ENCODE peak calls at places on chromosome 9, in six cellular contexts. D is sigmoid colon, V is transverse colon, K is prostate gland, W is GM12892, X is HCT116. H is an unnamed sample.

GRCh38 chr9:16519001-16519400 is 351.5 kb downstream of the BNC2 start:
- DNase-seq in W (no peak), K (no peak), V (no peak), D (no peak), X (no peak), H (no peak)

GRCh38 chr9:77211561-77211960 is 34.2 kb downstream of the VPS13A start:
- DNase-seq in W (no peak), K (no peak), V (no peak), D (no peak), X (no peak), H (no peak)

GRCh38 chr9:346114-346513 is 131.4 kb downstream of the DOCK8 start:
- DNase-seq in D (no peak), K (no peak), W (no peak), V (no peak), X (no peak), H (no peak)

GRCh38 chr9:12874395-12874794 is 99.6 kb downstream of the LURAP1L start:
- DNase-seq in X (no peak), D (no peak), V (no peak), W (no peak), K (no peak), H (no peak)

GRCh38 chr9:385818-386398 is 171.2 kb downstream of the DOCK8 start:
- DNase-seq in K (peak; percentile 48), X (peak; percentile 52), D (peak; percentile 69), W (no peak), V (peak; percentile 51), H (peak; percentile 15)

GRCh38 chr9:93136011-93136440 is 2.0 kb upstream of the NINJ1 start:
- DNase-seq in K (peak; percentile 62), W (no peak), X (no peak), V (no peak), D (peak; percentile 68), H (no peak)

GRCh38 chr9:37104183-37104889 is 16.0 kb upstream of the ZCCHC7 start:
- DNase-seq in V (no peak), X (no peak), D (no peak), K (no peak), W (no peak), H (no peak)

GRCh38 chr9:98538626-98539031 is 170.1 kb downstream of the GABBR2 start:
- DNase-seq in K (no peak), D (no peak), X (no peak), W (no peak), V (no peak), H (no peak)

GRCh38 chr9:129609486-129610192 is 11.3 kb downstream of the C9orf50 start:
- DNase-seq in W (peak; percentile 70), D (no peak), X (no peak), K (peak; percentile 40), V (peak; percentile 76), H (no peak)

GRCh38 chr9:119968837-119969707 is 599.8 kb upstream of the BRINP1 start:
- DNase-seq in X (peak; percentile 16), W (peak; percentile 37), V (peak; percentile 63), K (peak; percentile 75), D (peak; percentile 83), H (no peak)

GRCh38 chr9:1871486-1872181 is 143.5 kb upstream of the SMARCA2 start:
- DNase-seq in V (no peak), D (no peak), W (no peak), X (no peak), K (no peak), H (no peak)

DNA sequence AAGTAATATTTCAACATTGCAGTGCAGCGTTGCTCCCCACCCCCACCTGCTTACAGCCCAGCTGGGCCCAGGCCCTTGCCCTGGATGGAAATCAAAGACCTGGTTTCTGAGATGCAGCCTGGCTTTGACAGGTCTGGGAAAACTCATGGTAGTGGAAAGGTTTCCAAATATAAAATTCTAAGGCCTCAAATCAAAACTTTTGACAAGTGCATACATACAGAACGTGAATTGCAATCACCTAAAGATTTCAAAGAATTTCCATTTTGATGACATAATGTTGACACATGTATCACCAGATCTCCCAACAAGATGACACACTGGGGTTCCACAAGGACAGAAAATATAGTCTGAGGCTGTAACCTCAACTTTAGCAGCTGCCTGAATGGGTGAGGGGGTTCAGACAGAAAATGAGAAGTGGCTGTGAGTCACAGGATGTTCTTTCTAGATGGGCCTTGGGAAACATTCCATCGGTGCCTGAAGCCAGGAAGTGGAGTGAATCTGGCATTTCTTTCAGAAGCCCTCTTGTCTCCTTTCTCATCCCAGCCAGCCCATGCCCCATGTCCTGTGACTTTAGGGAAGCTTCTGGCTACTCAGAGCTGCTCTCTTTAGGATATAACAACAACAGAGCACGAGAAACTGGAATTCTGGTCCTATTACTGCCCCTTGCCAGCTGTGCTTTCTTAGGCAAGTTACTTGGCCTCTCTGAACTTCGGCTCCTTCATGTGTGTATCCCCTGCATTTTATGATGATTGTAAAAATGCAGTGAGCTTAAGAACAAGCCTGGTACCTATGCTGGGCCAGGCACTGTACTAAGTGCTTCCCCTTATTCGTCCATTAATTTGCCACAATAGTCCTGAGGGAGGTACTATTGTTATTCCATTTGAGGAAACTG is 54.8 kb downstream of the ABCA1 start:
- DNase-seq in K (no peak), W (no peak), X (no peak), V (peak; percentile 28), D (peak; percentile 85), H (peak; percentile 48)
- TF ChIP-seq POLR2AphosphoS5 in K (peak; percentile 12), W (no peak), X (no peak), V (no peak), D (peak; percentile 75), H (no peak)

GRCh38 chr9:128008171-128008570 is 27.4 kb upstream of the EEIG1 start:
- DNase-seq in K (no peak), D (no peak), W (no peak), V (no peak), X (no peak), H (no peak)

GRCh38 chr9:128009639-128010038 is 28.9 kb upstream of the EEIG1 start:
- DNase-seq in W (no peak), D (no peak), X (no peak), V (no peak), K (no peak), H (no peak)

GRCh38 chr9:128005938-128006337 is 25.1 kb upstream of the EEIG1 start:
- DNase-seq in X (no peak), K (no peak), W (no peak), D (peak; percentile 75), V (no peak), H (no peak)

GRCh38 chr9:128006360-128007024 is 25.7 kb upstream of the EEIG1 start:
- DNase-seq in W (no peak), K (peak; percentile 42), X (no peak), V (no peak), D (no peak), H (no peak)

DNA sequence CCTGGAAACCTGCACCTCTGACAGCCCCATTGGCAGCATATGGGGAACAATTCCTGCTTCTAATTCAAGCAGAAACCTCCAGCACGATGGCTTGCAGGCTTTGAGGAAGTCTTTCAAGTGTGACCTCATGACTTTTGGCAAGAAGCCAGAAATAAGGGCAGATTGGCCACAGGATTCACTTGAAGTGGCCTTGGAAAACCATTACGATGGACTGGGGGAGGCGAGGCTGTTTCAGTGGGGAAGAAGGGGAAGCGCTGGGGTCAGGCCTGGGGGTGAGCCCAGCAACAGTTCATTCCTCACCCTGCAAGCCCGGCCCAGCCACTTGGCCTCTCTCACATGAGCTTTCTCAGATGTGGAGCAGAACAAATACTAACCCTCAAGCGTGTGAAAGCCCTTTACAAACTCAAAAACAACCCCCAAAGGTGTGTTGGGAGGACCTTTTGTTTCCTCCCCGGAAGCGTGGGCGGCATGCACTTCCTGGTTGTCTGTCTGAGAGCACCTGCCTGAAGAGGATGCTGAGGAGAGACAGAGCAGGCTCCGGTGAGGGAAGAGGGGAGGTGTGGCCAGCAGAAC is 26.9 kb upstream of the EEIG1 start:
- DNase-seq in D (no peak), V (peak; percentile 73), K (peak; percentile 21), W (peak; percentile 58), X (peak; percentile 63), H (no peak)
- TF ChIP-seq POLR2AphosphoS5 in D (no peak), V (no peak), K (no peak), W (no peak), X (peak; percentile 49), H (no peak)

DNA sequence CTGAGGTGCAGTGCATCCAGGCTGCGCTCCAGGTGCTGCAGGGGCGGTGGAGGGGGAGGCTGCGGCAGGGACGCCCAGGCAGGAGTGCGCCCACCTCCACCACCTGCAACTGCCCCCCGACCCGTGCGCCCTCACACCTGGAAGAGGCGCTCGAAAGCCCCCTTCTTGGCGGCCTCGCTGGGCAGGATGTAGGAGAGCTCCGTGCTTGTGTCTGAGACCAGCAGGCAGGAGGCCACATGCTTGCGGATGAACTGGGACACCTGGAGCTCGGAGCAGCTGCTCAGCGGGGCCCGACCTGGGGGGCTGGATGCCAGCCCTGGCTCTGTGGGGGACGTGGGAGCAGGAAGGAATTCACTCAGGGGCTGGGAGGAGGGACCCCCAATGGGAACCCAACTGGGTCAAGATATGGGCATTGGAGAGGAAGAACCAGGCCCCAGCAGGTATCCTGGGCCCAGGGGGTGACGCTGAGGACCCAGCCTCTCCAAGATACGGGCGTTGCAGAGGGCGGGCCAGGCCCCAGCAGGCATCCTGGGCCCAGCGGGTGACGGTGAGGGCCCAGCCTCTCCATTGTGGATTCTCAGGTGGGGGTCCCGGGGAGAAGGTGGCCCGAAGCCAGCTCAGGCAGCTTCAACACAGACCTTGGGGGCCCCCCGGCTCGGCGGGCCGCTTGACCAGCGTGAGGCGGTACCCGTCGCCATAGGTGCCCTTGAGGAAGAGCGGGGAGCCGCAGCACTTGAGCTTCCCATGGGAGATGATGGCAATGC is 13.1 kb downstream of the ABCA2 start:
- DNase-seq in W (no peak), V (no peak), K (no peak), D (no peak), X (no peak), H (no peak)
- TF ChIP-seq POLR2AphosphoS5 in W (no peak), V (no peak), K (no peak), D (no peak), X (no peak), H (no peak)

GRCh38 chr9:133146746-133147411 is 16.8 kb downstream of the GBGT1 start:
- DNase-seq in X (no peak), V (no peak), W (no peak), K (no peak), D (no peak), H (no peak)

GRCh38 chr9:133147412-133148271 is 16.1 kb downstream of the GBGT1 start:
- DNase-seq in W (peak; percentile 69), V (peak; percentile 88), X (peak; percentile 57), K (peak; percentile 72), D (peak; percentile 82), H (peak; percentile 52)

GRCh38 chr9:133149130-133150015 is 14.3 kb downstream of the GBGT1 start:
- DNase-seq in W (peak; percentile 98), X (peak; percentile 89), V (peak; percentile 93), D (peak; percentile 96), K (peak; percentile 88), H (peak; percentile 54)

GRCh38 chr9:133151041-133151440 is 12.7 kb downstream of the GBGT1 start:
- DNase-seq in K (no peak), W (no peak), X (no peak), V (no peak), D (no peak), H (no peak)

DNA sequence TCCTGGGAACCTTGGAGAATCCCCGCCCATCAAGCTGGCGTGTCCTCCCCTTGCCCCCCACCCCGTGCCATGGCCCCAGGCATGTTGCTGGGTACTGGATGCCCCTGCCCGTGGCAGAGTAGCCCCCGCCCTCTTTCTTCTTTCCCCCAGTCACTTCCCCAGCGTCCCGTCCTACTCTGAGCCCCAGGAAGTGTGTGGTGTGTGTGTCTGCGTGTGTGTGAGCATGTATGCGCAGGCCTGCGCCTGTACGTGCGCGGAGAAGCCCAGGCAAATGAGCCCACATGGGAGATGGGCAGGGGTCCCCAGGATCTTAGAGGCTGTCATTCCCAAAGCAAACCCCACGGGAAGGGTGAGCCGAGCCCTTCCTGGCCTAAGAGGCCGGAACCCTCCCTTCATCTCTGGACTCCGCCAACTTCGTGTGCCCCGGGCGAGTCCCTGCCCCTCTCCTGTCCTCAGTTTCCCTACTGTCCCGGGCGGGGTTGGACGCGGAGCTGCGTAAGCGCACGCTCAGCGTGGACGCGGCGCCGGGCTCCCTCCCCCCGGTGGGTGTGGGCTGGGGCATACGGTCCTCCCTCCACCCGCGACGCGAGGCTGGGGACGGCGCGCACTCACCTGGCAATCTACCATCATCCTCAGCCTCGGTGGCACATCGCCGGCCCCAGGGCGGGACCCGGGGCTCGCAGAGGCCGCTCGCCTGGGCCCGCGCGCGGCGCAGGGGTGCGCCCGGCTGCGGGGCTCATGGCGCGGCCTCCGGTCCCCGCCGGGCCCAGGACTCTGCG is 15.2 kb downstream of the GBGT1 start:
- DNase-seq in X (no peak), V (peak; percentile 65), K (peak; percentile 38), D (peak; percentile 88), W (peak; percentile 57), H (no peak)
- TF ChIP-seq POLR2AphosphoS5 in X (no peak), V (peak; percentile 24), K (no peak), D (no peak), W (no peak), H (no peak)

H was measured in Panc1.